ENCODE peak calls at places on chromosomes 4 and X, in seven cellular contexts. K, R, J, Y, F, A and Q are unnamed samples.

GRCh38 chr4:16537926-16538325 is 311.7 kb upstream of the TAPT1 start:
- DNase-seq in K (no peak), R (no peak), J (no peak), Y (no peak), F (no peak), A (no peak), Q (no peak)

GRCh38 chr4:138609943-138610350 is 367.8 kb upstream of the SLC7A11 start:
- DNase-seq in K (peak; percentile 88), R (peak; percentile 7), J (no peak), Y (no peak), F (no peak), A (no peak), Q (no peak)

GRCh38 chr4:3067473-3068001 is 6.8 kb downstream of the HTT-AS start:
- DNase-seq in K (no peak), R (no peak), J (peak; percentile 40), Y (no peak), F (no peak), A (no peak), Q (no peak)

GRCh38 chr4:104394409-104394813 is 100.3 kb downstream of the CXXC4 start:
- DNase-seq in K (no peak), R (no peak), J (peak; percentile 40), Y (peak; percentile 11), F (no peak), A (no peak), Q (no peak)

GRCh38 chr4:73646117-73646516 is 25.9 kb upstream of the RASSF6 start:
- DNase-seq in K (no peak), R (no peak), J (no peak), Y (no peak), F (no peak), A (no peak), Q (no peak)

GRCh38 chr4:39118034-39118658 is 56.1 kb downstream of the KLHL5 start:
- DNase-seq in K (no peak), R (no peak), J (no peak), Y (no peak), F (no peak), A (no peak), Q (no peak)

GRCh38 chrX:139560221-139560620 is 29.7 kb downstream of the F9 start:
- DNase-seq in K (peak; percentile 10), R (no peak), J (no peak), Y (no peak), F (no peak), A (no peak), Q (no peak)

GRCh38 chr4:86981789-86982188 is 47.0 kb downstream of the AFF1 start:
- DNase-seq in K (no peak), R (no peak), J (no peak), Y (no peak), F (no peak), A (no peak), Q (no peak)

GRCh38 chrX:54452920-54453319 is 12.7 kb downstream of the TSR2 start:
- DNase-seq in K (peak; percentile 6), R (no peak), J (no peak), Y (no peak), F (no peak), A (no peak), Q (no peak)

GRCh38 chrX:64975491-64975890 is 759 bp downstream of the ZC4H2 start:
- DNase-seq in K (peak; percentile 15), R (peak; percentile 3), J (peak; percentile 28), Y (peak; percentile 13), F (peak; percentile 68), A (peak; percentile 53), Q (peak; percentile 83)

GRCh38 chrX:46381630-46382029 is 163.6 kb downstream of the ZNF674 start:
- DNase-seq in K (peak; percentile 27), R (no peak), J (no peak), Y (no peak), F (no peak), A (no peak), Q (no peak)

GRCh38 chr4:37889849-37890500 is 909 bp upstream of the TBC1D1 start:
- DNase-seq in K (no peak), R (peak; percentile 55), J (peak; percentile 72), Y (peak; percentile 48), F (peak; percentile 77), A (peak; percentile 59), Q (no peak)

GRCh38 chrX:111352424-111352823 is 59.6 kb downstream of the DCX start:
- DNase-seq in K (peak; percentile 11), R (peak; percentile 40), J (no peak), Y (peak; percentile 23), F (no peak), A (peak; percentile 46), Q (no peak)

GRCh38 chr4:74830928-74831327 is 36.6 kb upstream of the BTC start:
- DNase-seq in K (peak; percentile 17), R (no peak), J (no peak), Y (no peak), F (no peak), A (no peak), Q (no peak)
- TF ChIP-seq CTCF in K (peak; percentile 38), R (no peak), J (no peak), Y (no peak), F (no peak), A (no peak), Q (peak; percentile 52)

DNA sequence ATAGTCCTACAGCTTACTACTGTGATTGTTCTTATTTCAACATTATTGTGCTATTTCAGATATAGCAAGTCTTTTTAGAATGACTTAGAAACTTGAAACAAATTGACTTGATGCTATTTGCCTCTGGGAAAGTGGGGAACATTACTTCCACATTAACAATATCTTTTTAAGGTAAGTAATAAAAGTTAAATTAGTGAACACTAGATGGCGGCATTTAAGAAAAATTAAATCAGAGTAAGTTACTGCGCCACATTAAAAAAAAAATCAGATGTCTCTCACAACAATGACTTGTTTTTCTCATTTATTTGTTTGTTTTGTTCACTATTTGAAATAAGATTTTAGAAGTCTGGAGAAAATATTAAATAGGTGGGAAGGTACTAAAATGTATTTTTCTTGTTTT is 1026.9 kb upstream of the SLIT2 start:
- DNase-seq in K (peak; percentile 66), R (no peak), J (no peak), Y (no peak), F (no peak), A (no peak), Q (no peak)
- TF ChIP-seq CTCF in K (no peak), R (peak; percentile 42), J (peak; percentile 63), Y (peak; percentile 52), F (no peak), A (peak; percentile 24), Q (peak; percentile 84)

DNA sequence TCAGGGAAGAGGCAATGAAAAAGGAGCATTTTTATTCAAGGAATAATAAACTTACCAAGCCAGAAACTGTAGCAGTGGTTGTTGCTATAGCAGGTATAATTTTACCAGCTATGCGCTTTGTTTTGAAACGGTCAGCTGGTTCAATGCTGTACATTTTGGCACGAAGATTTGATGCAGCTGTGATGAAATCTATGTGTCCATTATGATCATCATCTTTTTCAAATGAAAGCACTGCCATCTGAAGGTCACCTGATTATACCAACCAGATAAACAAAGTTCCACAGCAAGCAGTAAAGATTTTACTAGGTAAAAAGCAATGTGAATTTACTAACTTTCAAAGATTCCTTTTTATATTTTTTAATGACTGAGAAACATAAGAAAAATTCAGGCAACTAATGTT is 66.4 kb downstream of the STAP1 start:
- DNase-seq in K (no peak), R (no peak), J (no peak), Y (no peak), F (no peak), A (no peak), Q (no peak)
- TF ChIP-seq CTCF in K (no peak), R (no peak), J (no peak), Y (no peak), F (no peak), A (no peak), Q (no peak)

GRCh38 chr4:115054836-115055235 is 58.6 kb downstream of the NDST4 start:
- DNase-seq in K (no peak), R (no peak), J (no peak), Y (no peak), F (no peak), A (no peak), Q (no peak)
- TF ChIP-seq CTCF in K (no peak), R (no peak), J (no peak), Y (no peak), F (no peak), A (no peak), Q (no peak)